ENCODE peak calls at places on chromosomes 16 and 17, in nine cellular contexts. U is endothelial cell of umbilical vein; E is HEK293T; Q is NCI-H69; T is neuronal stem cell; G is activated T-cell treated with anti-CD3 and anti-CD28 coated beads, Interleukin-2, amount 50 U/mL, for 72 hours; L is A549; F is GM12864; C is activated CD8-positive, alpha-beta T cell treated with anti-CD3 and anti-CD28 coated beads for 36 hours. I is an unnamed sample.

GRCh38 chr17:29042679-29043538 is at the start of gene PIPOX:
- DNase-seq in C (peak), U (peak), Q (peak), G (no peak), E (peak), L (peak), T (peak), F (no peak), I (peak)

GRCh38 chr16:67296422-67296821 is 17.1 kb downstream of the PLEKHG4 start:
- DNase-seq in F (no peak), C (no peak), T (no peak), Q (no peak), E (no peak), G (no peak), U (no peak), L (no peak), I (no peak)

GRCh38 chr17:27762527-27763305 is 37.6 kb downstream of the NOS2 start:
- DNase-seq in Q (peak), L (peak), U (peak), G (no peak), C (peak), F (no peak), E (no peak), T (peak), I (peak)

GRCh38 chr17:48074322-48075054 is 26.3 kb downstream of the NFE2L1 start:
- DNase-seq in Q (peak), F (no peak), G (peak), C (peak), L (peak), T (peak), U (peak), E (peak), I (peak)

GRCh38 chr17:52789829-52790228 is 631.3 kb upstream of the CA10 start:
- DNase-seq in F (no peak), T (no peak), G (no peak), E (no peak), C (no peak), U (peak), L (no peak), Q (no peak), I (no peak)

GRCh38 chr17:10286324-10286723 is 86.5 kb downstream of the MYH13 start:
- DNase-seq in L (no peak), U (no peak), E (no peak), T (no peak), Q (no peak), C (no peak), G (no peak), F (no peak), I (no peak)

GRCh38 chr17:47966079-47966519 is 4.8 kb upstream of the CDK5RAP3 start:
- DNase-seq in G (no peak), L (peak), F (no peak), Q (peak), E (no peak), C (no peak), U (no peak), T (no peak), I (no peak)

GRCh38 chr17:68061512-68062313 is 26.2 kb downstream of the KPNA2 start:
- DNase-seq in G (no peak), E (no peak), F (no peak), T (no peak), Q (peak), L (no peak), U (peak), C (no peak), I (no peak)

GRCh38 chr16:47375423-47375822 is 85.4 kb downstream of the ITFG1 start:
- DNase-seq in F (no peak), E (no peak), Q (peak), T (no peak), L (no peak), G (no peak), C (no peak), U (peak), I (no peak)